ENCODE peak calls at places on chromosome 18, in five cellular contexts. One of them, this sample, is unnamed.

GRCh38 chr18:56085561-56085960 is 497.6 kb upstream of the TCF4 start:
- DNase-seq in esophagus squamous epithelium: no peak
- DNase-seq in neural progenitor cell: no peak
- DNase-seq in Panc1: no peak
- DNase-seq in heart left ventricle: no peak
- DNase-seq in this sample: peak; percentile 98

GRCh38 chr18:55780591-55781071 is 192.6 kb upstream of the TCF4 start:
- DNase-seq in esophagus squamous epithelium: no peak
- DNase-seq in neural progenitor cell: no peak
- DNase-seq in Panc1: no peak
- DNase-seq in heart left ventricle: no peak
- DNase-seq in this sample: peak; percentile 38

GRCh38 chr18:23967321-23968089 is 47.0 kb upstream of the TTC39C start:
- DNase-seq in esophagus squamous epithelium: no peak
- DNase-seq in neural progenitor cell: no peak
- DNase-seq in Panc1: no peak
- DNase-seq in heart left ventricle: no peak
- DNase-seq in this sample: no peak

GRCh38 chr18:24868760-24869237 is 408.4 kb downstream of the HRH4 start:
- DNase-seq in esophagus squamous epithelium: no peak
- DNase-seq in neural progenitor cell: no peak
- DNase-seq in Panc1: peak; percentile 62
- DNase-seq in heart left ventricle: no peak
- DNase-seq in this sample: no peak

GRCh38 chr18:3790702-3791101 is 340.7 kb downstream of the TGIF1 start:
- DNase-seq in esophagus squamous epithelium: no peak
- DNase-seq in neural progenitor cell: no peak
- DNase-seq in Panc1: no peak
- DNase-seq in heart left ventricle: no peak
- DNase-seq in this sample: peak; percentile 53

GRCh38 chr18:79525556-79526467 is 130.1 kb downstream of the NFATC1 start:
- DNase-seq in esophagus squamous epithelium: no peak
- DNase-seq in neural progenitor cell: no peak
- DNase-seq in Panc1: no peak
- DNase-seq in heart left ventricle: peak; percentile 70
- DNase-seq in this sample: peak; percentile 48

GRCh38 chr18:74899554-74899953 is 301.9 kb downstream of the ZNF407 start:
- DNase-seq in esophagus squamous epithelium: no peak
- DNase-seq in neural progenitor cell: no peak
- DNase-seq in Panc1: no peak
- DNase-seq in heart left ventricle: no peak
- DNase-seq in this sample: peak; percentile 4

GRCh38 chr18:34805117-34805882 is 95.2 kb downstream of the DTNA start:
- DNase-seq in esophagus squamous epithelium: no peak
- DNase-seq in neural progenitor cell: no peak
- DNase-seq in Panc1: no peak
- DNase-seq in heart left ventricle: no peak
- DNase-seq in this sample: no peak

GRCh38 chr18:63155169-63155852 is 164.3 kb downstream of the BCL2 start:
- DNase-seq in esophagus squamous epithelium: peak; percentile 59
- DNase-seq in neural progenitor cell: peak; percentile 72
- DNase-seq in Panc1: peak; percentile 41
- DNase-seq in heart left ventricle: peak; percentile 71
- DNase-seq in this sample: no peak

GRCh38 chr18:63452273-63452672 is 24.5 kb upstream of the SERPINB5 start:
- DNase-seq in esophagus squamous epithelium: no peak
- DNase-seq in neural progenitor cell: no peak
- DNase-seq in Panc1: no peak
- DNase-seq in heart left ventricle: no peak
- DNase-seq in this sample: peak; percentile 27

GRCh38 chr18:72612894-72613537 is 68.9 kb upstream of the CBLN2 start:
- DNase-seq in esophagus squamous epithelium: no peak
- DNase-seq in neural progenitor cell: no peak
- DNase-seq in Panc1: no peak
- DNase-seq in heart left ventricle: no peak
- DNase-seq in this sample: no peak

GRCh38 chr18:25503567-25504081 is 151.7 kb upstream of the ZNF521 start:
- DNase-seq in esophagus squamous epithelium: no peak
- DNase-seq in neural progenitor cell: peak; percentile 57
- DNase-seq in Panc1: no peak
- DNase-seq in heart left ventricle: peak; percentile 46
- DNase-seq in this sample: peak; percentile 79

DNA sequence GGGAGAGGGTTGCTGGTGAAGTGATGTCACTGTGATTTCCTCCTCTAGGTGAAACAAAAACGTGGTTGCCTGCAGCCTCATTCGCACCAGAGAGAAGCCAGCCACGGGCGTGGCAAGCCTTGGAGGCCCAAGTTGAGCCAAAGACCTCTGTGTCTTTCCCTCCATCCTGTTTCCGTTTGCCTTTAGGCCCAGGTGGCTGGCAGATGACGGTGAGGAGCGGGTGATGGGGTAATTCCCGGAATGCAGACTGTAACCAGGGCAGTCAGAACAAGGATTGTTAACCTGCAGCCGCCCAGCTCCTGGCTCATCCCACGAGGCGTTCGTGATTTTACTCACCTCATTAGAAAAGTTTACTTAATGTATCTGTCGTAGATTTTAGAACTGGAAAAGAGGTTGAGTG is 14.4 kb downstream of the CTIF start:
- DNase-seq in esophagus squamous epithelium: no peak
- DNase-seq in neural progenitor cell: no peak
- DNase-seq in Panc1: no peak
- DNase-seq in heart left ventricle: no peak
- DNase-seq in this sample: no peak
- H3K4me3 ChIP-seq in esophagus squamous epithelium: no peak overlapping the region
- H3K4me3 ChIP-seq in neural progenitor cell: no peak overlapping the region
- H3K4me3 ChIP-seq in Panc1: no peak overlapping the region
- H3K4me3 ChIP-seq in heart left ventricle: no peak overlapping the region
- H3K4me3 ChIP-seq in this sample: no peak overlapping the region

GRCh38 chr18:58196164-58196563 is 152.1 kb downstream of the NEDD4L start:
- DNase-seq in esophagus squamous epithelium: no peak
- DNase-seq in neural progenitor cell: no peak
- DNase-seq in Panc1: no peak
- DNase-seq in heart left ventricle: no peak
- DNase-seq in this sample: no peak

GRCh38 chr18:58190842-58191530 is 147.0 kb downstream of the NEDD4L start:
- DNase-seq in esophagus squamous epithelium: no peak
- DNase-seq in neural progenitor cell: no peak
- DNase-seq in Panc1: no peak
- DNase-seq in heart left ventricle: no peak
- DNase-seq in this sample: no peak

GRCh38 chr18:58192519-58192918 is 148.5 kb downstream of the NEDD4L start:
- DNase-seq in esophagus squamous epithelium: no peak
- DNase-seq in neural progenitor cell: no peak
- DNase-seq in Panc1: no peak
- DNase-seq in heart left ventricle: no peak
- DNase-seq in this sample: no peak

GRCh38 chr18:58195278-58195721 is 151.3 kb downstream of the NEDD4L start:
- DNase-seq in esophagus squamous epithelium: no peak
- DNase-seq in neural progenitor cell: peak; percentile 41
- DNase-seq in Panc1: no peak
- DNase-seq in heart left ventricle: no peak
- DNase-seq in this sample: no peak

GRCh38 chr18:58194028-58194427 is 150.0 kb downstream of the NEDD4L start:
- DNase-seq in esophagus squamous epithelium: no peak
- DNase-seq in neural progenitor cell: peak; percentile 63
- DNase-seq in Panc1: no peak
- DNase-seq in heart left ventricle: no peak
- DNase-seq in this sample: no peak
- TF ChIP-seq CTCF in esophagus squamous epithelium: no peak
- TF ChIP-seq CTCF in neural progenitor cell: peak; percentile 49
- TF ChIP-seq CTCF in Panc1: peak; percentile 60
- TF ChIP-seq CTCF in heart left ventricle: peak; percentile 30
- TF ChIP-seq CTCF in this sample: peak; percentile 42

GRCh38 chr18:37253424-37254255 is 312.0 kb downstream of the CELF4 start:
- DNase-seq in esophagus squamous epithelium: no peak
- DNase-seq in neural progenitor cell: peak; percentile 89
- DNase-seq in Panc1: no peak
- DNase-seq in heart left ventricle: no peak
- DNase-seq in this sample: no peak
- H3K4me3 ChIP-seq in esophagus squamous epithelium: peak overlapping the region; percentile 19
- H3K4me3 ChIP-seq in neural progenitor cell: peak overlapping the region; percentile 84
- H3K4me3 ChIP-seq in Panc1: no peak overlapping the region
- H3K4me3 ChIP-seq in heart left ventricle: peak overlapping the region; percentile 36
- H3K4me3 ChIP-seq in this sample: no peak overlapping the region

DNA sequence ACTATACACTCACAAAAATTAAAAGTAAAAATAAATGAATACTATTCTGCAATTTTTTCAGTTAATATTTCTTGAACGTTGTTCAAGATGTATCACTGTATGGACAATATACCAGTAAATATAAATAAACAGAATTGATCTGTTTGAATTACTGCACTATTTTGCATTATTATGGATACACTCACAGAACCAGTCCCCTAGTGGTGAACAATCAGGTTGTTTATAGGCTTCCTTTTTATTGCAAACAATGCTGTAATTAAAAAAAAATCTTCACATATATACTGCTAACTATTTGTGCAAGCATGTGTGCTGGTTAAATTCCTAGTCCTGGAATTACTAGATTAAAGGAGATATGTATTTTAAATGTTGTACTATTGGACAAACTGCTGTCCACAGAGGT is 306.0 kb downstream of the FBXO15 start:
- DNase-seq in esophagus squamous epithelium: no peak
- DNase-seq in neural progenitor cell: no peak
- DNase-seq in Panc1: no peak
- DNase-seq in heart left ventricle: no peak
- DNase-seq in this sample: no peak
- TF ChIP-seq CTCF in esophagus squamous epithelium: peak; percentile 6
- TF ChIP-seq CTCF in neural progenitor cell: peak; percentile 37
- TF ChIP-seq CTCF in Panc1: peak; percentile 19
- TF ChIP-seq CTCF in heart left ventricle: peak; percentile 28
- TF ChIP-seq CTCF in this sample: peak; percentile 43

DNA sequence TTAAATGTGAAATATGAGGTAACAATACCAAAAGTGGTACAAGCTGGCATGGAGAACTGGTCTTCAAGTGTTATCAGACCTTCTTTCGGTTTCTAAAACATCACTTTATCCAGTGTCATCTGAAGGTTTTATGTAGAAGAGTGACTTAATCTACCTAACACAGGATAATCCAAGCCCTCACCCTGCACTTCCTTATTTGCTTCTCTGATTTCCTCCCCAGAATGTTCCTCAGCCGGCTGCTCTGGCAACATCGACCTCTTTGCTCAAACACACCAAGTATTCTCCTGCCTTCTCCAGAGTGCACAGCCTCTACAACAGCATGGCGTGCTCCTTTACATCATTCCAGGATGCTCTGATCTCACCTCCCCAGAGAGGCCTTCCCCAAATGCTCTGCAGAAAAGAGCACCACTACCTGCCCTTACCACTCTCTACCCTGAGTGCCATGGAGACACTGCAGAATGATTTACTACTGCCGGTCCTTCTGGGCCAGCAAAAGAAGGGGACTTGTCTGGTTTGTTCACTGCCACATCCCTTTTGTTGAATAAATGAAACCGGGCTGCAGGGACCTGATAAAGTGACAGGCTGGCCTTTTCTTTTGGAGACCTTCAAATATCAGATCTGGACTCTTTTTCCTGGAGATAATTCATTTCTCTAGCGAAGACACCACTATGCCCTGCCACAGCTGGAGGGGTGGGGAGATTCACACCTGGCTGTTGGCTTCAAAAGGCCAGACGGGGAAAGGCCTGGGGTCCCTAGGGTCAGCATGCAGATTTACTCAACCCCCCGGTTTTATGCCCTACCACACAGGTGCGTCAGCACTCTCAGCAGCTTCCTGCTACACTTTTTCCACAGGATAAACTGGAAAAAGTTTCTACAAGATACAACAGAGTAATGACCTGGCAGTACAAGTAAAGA is 42.0 kb downstream of the TTR start:
- DNase-seq in esophagus squamous epithelium: no peak
- DNase-seq in neural progenitor cell: no peak
- DNase-seq in Panc1: no peak
- DNase-seq in heart left ventricle: no peak
- DNase-seq in this sample: no peak
- H3K4me3 ChIP-seq in esophagus squamous epithelium: no peak overlapping the region
- H3K4me3 ChIP-seq in neural progenitor cell: no peak overlapping the region
- H3K4me3 ChIP-seq in Panc1: no peak overlapping the region
- H3K4me3 ChIP-seq in heart left ventricle: no peak overlapping the region
- H3K4me3 ChIP-seq in this sample: no peak overlapping the region

DNA sequence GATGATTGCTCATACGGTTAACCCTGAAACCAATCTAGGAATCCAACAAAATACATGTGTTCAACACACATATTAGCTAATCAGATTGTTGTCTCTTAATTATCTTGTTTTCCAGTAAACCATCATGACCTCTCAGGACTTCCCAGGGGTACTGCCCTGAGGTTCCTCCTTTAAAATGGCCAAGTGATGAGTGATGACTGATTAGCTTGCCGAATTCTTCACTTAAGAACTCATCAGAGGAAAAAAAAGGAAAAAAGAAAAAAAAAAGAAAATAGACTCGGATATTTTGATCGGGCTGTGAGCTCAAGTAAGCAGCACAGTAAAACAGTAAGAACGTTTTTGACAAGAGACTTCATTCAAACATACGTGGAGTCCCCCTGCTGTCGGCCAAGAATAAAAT is 40.7 kb downstream of the COLEC12 start:
- DNase-seq in esophagus squamous epithelium: no peak
- DNase-seq in neural progenitor cell: no peak
- DNase-seq in Panc1: no peak
- DNase-seq in heart left ventricle: no peak
- DNase-seq in this sample: peak; percentile 28
- TF ChIP-seq CTCF in esophagus squamous epithelium: no peak
- TF ChIP-seq CTCF in neural progenitor cell: no peak
- TF ChIP-seq CTCF in Panc1: no peak
- TF ChIP-seq CTCF in heart left ventricle: no peak
- TF ChIP-seq CTCF in this sample: no peak

GRCh38 chr18:46915800-46916550 is 1.3 kb downstream of the PIAS2 start:
- DNase-seq in esophagus squamous epithelium: no peak
- DNase-seq in neural progenitor cell: no peak
- DNase-seq in Panc1: no peak
- DNase-seq in heart left ventricle: no peak
- DNase-seq in this sample: peak; percentile 2
- H3K4me3 ChIP-seq in esophagus squamous epithelium: peak overlapping the region; percentile 79
- H3K4me3 ChIP-seq in neural progenitor cell: peak overlapping the region; percentile 85
- H3K4me3 ChIP-seq in Panc1: peak overlapping the region; percentile 85
- H3K4me3 ChIP-seq in heart left ventricle: peak overlapping the region; percentile 76
- H3K4me3 ChIP-seq in this sample: peak overlapping the region; percentile 88

This sample was measured in fibroblast of the aortic adventitia.